ENCODE peak calls at places on chromosomes 16 and 17, in four cellular contexts. One of them, this sample, is unnamed.

GRCh38 chr17:69122065-69122464 is 19.6 kb downstream of the ABCA6 start:
- DNase-seq in K562: no peak
- DNase-seq in HepG2: no peak
- DNase-seq in SK-N-SH: no peak
- DNase-seq in this sample: no peak

GRCh38 chr16:19844945-19845641 is 39.6 kb downstream of the GPRC5B start:
- DNase-seq in HepG2: no peak
- DNase-seq in SK-N-SH: no peak
- DNase-seq in K562: no peak
- DNase-seq in this sample: no peak

GRCh38 chr17:73302189-73302588 is 9.6 kb downstream of the CDC42EP4 start:
- DNase-seq in HepG2: no peak
- DNase-seq in K562: no peak
- DNase-seq in SK-N-SH: no peak
- DNase-seq in this sample: no peak

GRCh38 chr16:23509763-23510153 is 536 bp downstream of the GGA2 start:
- DNase-seq in HepG2: no peak
- DNase-seq in SK-N-SH: no peak
- DNase-seq in K562: no peak
- DNase-seq in this sample: no peak

GRCh38 chr17:62963296-62963695 is 2.7 kb upstream of the TANC2 start:
- DNase-seq in K562: no peak
- DNase-seq in SK-N-SH: peak; percentile 42
- DNase-seq in HepG2: no peak
- DNase-seq in this sample: peak; percentile 75

GRCh38 chr17:266219-266618 is 84.8 kb upstream of the DOC2B start:
- DNase-seq in K562: no peak
- DNase-seq in SK-N-SH: no peak
- DNase-seq in HepG2: no peak
- DNase-seq in this sample: no peak

GRCh38 chr17:17223736-17224135 is 13.2 kb downstream of the FLCN start:
- DNase-seq in HepG2: no peak
- DNase-seq in K562: no peak
- DNase-seq in SK-N-SH: no peak
- DNase-seq in this sample: no peak

GRCh38 chr17:78555741-78556401 is 21.3 kb downstream of the DNAH17 start:
- DNase-seq in HepG2: no peak
- DNase-seq in SK-N-SH: no peak
- DNase-seq in K562: no peak
- DNase-seq in this sample: no peak

GRCh38 chr17:62876664-62877411 is 68.7 kb upstream of the MARCHF10 start:
- DNase-seq in HepG2: no peak
- DNase-seq in SK-N-SH: no peak
- DNase-seq in K562: no peak
- DNase-seq in this sample: no peak

GRCh38 chr17:60371818-60372510 is 20.0 kb downstream of the USP32 start:
- DNase-seq in SK-N-SH: no peak
- DNase-seq in HepG2: no peak
- DNase-seq in K562: no peak
- DNase-seq in this sample: no peak

GRCh38 chr16:1823821-1824220 is 2.8 kb downstream of the HAGH start:
- DNase-seq in K562: peak; percentile 38
- DNase-seq in SK-N-SH: no peak
- DNase-seq in HepG2: peak; percentile 75
- DNase-seq in this sample: no peak

GRCh38 chr17:38456031-38456815 is 28.0 kb downstream of the ARHGAP23 start:
- DNase-seq in SK-N-SH: no peak
- DNase-seq in HepG2: no peak
- DNase-seq in K562: no peak
- DNase-seq in this sample: no peak

GRCh38 chr17:13753151-13753550 is 151.4 kb upstream of the HS3ST3A1 start:
- DNase-seq in HepG2: no peak
- DNase-seq in K562: no peak
- DNase-seq in SK-N-SH: no peak
- DNase-seq in this sample: no peak

GRCh38 chr17:57388326-57388725 is 132.0 kb downstream of the MSI2 start:
- DNase-seq in K562: no peak
- DNase-seq in SK-N-SH: no peak
- DNase-seq in HepG2: no peak
- DNase-seq in this sample: no peak

GRCh38 chr16:1105888-1106620 is 10.0 kb upstream of the C1QTNF8 start:
- DNase-seq in SK-N-SH: peak; percentile 98
- DNase-seq in K562: peak; percentile 83
- DNase-seq in HepG2: peak; percentile 39
- DNase-seq in this sample: no peak

GRCh38 chr17:43477832-43478634 is 5.7 kb upstream of the DHX8 start:
- DNase-seq in K562: no peak
- DNase-seq in SK-N-SH: no peak
- DNase-seq in HepG2: peak; percentile 82
- DNase-seq in this sample: no peak
- TF ChIP-seq ELF1 in K562: no peak
- TF ChIP-seq ELF1 in SK-N-SH: no peak
- TF ChIP-seq ELF1 in HepG2: no peak
- TF ChIP-seq ELF1 in this sample: no peak

GRCh38 chr17:7563115-7563869 is 1.6 kb downstream of the SENP3 start:
- DNase-seq in SK-N-SH: no peak
- DNase-seq in K562: no peak
- DNase-seq in HepG2: no peak
- DNase-seq in this sample: no peak

GRCh38 chr17:7561028-7561575 is 617 bp upstream of the SENP3 start:
- DNase-seq in SK-N-SH: peak; percentile 93
- DNase-seq in HepG2: peak; percentile 77
- DNase-seq in K562: peak; percentile 78
- DNase-seq in this sample: peak; percentile 71

GRCh38 chr17:7560172-7561027 is 1.3 kb upstream of the SENP3 start:
- DNase-seq in HepG2: peak; percentile 64
- DNase-seq in SK-N-SH: peak; percentile 67
- DNase-seq in K562: peak; percentile 51
- DNase-seq in this sample: no peak

GRCh38 chr17:7562208-7562605 is 488 bp downstream of the SENP3 start:
- DNase-seq in HepG2: no peak
- DNase-seq in SK-N-SH: no peak
- DNase-seq in K562: peak; percentile 60
- DNase-seq in this sample: no peak

GRCh38 chr17:7561589-7562207 is at the start of gene SENP3:
- DNase-seq in SK-N-SH: peak; percentile 99
- DNase-seq in K562: peak; percentile 90
- DNase-seq in HepG2: peak; percentile 77
- DNase-seq in this sample: peak; percentile 73
- TF ChIP-seq REST in SK-N-SH: no peak
- TF ChIP-seq REST in K562: no peak
- TF ChIP-seq REST in HepG2: no peak
- TF ChIP-seq REST in this sample: no peak

DNA sequence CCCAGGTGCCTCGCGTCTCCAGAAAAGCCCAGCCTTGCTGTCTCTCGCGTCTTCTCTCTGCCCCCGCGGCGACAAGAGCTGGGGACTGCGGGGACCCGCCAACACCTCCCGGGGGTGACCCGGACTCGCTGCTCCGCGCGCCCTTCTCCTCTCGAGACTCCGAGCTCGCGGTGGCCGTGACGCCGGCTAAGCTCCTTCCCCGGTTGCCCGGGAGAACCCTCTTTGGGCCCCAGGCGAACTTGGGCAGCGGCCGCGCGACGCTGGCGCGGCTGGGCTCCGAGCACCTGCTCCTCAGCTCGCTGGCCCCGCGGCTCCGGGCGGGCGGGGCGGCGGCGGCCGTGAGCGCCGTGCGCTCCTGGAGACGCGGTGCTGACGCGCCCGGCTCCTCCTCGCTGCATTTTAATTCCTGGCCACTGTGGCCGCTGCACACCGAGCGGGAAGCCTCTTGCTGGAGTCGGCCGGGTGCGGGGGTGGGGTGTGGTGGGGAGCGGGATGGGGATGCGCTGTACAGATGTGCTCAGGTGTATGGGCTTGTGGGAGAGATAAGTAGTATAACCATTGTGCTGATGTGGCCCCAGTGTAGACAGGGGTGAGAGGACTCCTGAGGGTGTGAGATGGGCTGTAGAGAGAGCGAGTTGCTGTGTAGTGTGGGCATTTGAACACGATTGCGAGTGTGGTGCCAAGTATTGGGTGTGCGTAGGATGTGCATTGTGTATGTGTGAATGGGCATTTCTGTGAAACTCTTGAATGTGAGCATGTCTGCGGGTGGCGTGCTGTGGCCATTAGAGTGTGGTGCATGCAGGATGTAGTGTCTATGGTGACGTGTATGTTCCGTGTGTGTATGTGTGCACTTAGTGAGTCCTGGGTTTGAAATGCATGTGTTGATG is at the start of gene ASIC2:
- DNase-seq in HepG2: no peak
- DNase-seq in K562: peak; percentile 24
- DNase-seq in SK-N-SH: peak; percentile 55
- DNase-seq in this sample: no peak
- TF ChIP-seq ELF1 in HepG2: no peak
- TF ChIP-seq ELF1 in K562: no peak
- TF ChIP-seq ELF1 in SK-N-SH: no peak
- TF ChIP-seq ELF1 in this sample: no peak

GRCh38 chr16:3115561-3115960 is 3.2 kb downstream of the ZNF205 start:
- DNase-seq in K562: no peak
- DNase-seq in SK-N-SH: peak; percentile 34
- DNase-seq in HepG2: no peak
- DNase-seq in this sample: no peak

GRCh38 chr16:3115011-3115410 is 2.6 kb downstream of the ZNF205 start:
- DNase-seq in K562: no peak
- DNase-seq in HepG2: no peak
- DNase-seq in SK-N-SH: no peak
- DNase-seq in this sample: no peak

GRCh38 chr16:3113765-3114479 is 1.5 kb downstream of the ZNF205 start:
- DNase-seq in SK-N-SH: peak; percentile 62
- DNase-seq in HepG2: no peak
- DNase-seq in K562: peak; percentile 51
- DNase-seq in this sample: no peak

GRCh38 chr16:3112881-3113574 is 642 bp downstream of the ZNF205 start:
- DNase-seq in HepG2: no peak
- DNase-seq in SK-N-SH: peak; percentile 29
- DNase-seq in K562: peak; percentile 31
- DNase-seq in this sample: no peak

DNA sequence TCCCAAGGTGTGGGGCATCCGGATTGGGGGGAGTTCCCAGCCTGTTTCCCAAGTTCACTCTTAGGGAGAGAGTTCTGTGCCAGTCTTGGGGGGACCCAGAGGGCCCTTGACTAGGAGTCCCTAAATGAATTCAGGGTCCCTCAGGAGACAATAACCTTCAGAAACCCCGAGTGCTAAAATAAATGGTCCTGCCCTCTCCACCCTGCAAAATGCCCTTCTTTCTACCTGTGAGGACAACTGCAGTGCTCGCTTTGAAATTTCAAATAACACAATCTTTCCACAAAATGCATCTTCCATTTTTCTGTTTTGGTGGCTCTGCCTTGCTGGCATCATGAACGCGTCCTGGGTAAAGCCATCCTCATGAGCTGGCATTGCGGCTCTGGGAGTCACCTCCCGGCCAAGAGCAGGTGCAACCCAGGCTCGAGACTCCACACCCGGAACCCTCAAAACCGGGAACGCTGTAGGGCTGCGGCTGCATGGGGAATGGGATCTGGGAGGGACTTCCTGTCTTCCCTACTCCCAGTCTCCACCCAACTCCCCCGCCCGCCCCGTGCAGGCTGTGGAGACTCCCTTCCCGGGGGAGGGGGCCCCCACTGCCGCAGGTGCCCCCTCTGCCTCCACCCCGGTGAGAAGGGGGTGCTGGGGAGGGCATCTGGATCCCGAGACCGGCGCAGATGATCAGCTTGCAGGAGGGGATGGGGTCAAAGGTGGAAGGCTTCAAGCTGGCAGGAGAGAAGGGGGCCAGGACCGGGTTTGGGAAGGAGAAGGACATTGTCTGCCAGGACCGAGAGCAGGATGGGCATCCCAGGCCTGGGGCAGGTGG is at the start of gene ZNF205:
- DNase-seq in SK-N-SH: peak; percentile 92
- DNase-seq in HepG2: peak; percentile 70
- DNase-seq in K562: peak; percentile 90
- DNase-seq in this sample: no peak
- TF ChIP-seq REST in SK-N-SH: peak; percentile 52
- TF ChIP-seq REST in HepG2: no peak
- TF ChIP-seq REST in K562: no peak
- TF ChIP-seq REST in this sample: no peak

DNA sequence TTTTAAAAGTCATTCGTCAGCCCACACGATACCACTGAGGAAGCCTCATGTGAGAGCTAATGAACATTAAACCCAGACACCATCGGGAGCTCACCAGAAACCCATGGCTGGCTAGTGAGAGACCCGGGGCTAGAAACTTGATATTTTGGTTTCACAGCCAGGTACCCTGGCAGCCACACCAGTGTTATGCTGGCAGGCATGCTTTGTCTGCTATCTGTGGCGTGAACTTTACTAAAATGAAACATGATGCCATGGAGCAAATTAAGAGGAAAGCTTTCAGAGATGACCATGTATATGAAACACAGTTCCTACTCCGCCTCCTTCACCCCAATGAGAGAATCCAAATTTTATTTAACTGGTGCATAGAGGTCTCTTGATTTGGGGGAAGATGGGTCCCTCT is 291.2 kb downstream of the IRX3 start:
- DNase-seq in K562: no peak
- DNase-seq in SK-N-SH: no peak
- DNase-seq in HepG2: no peak
- DNase-seq in this sample: no peak
- TF ChIP-seq ELF1 in K562: no peak
- TF ChIP-seq ELF1 in SK-N-SH: no peak
- TF ChIP-seq ELF1 in HepG2: no peak
- TF ChIP-seq ELF1 in this sample: no peak

GRCh38 chr17:32541640-32542039 is 54.8 kb downstream of the CDK5R1 start:
- DNase-seq in SK-N-SH: no peak
- DNase-seq in HepG2: no peak
- DNase-seq in K562: no peak
- DNase-seq in this sample: no peak

GRCh38 chr17:32549559-32549958 is 62.8 kb downstream of the CDK5R1 start:
- DNase-seq in SK-N-SH: no peak
- DNase-seq in K562: no peak
- DNase-seq in HepG2: no peak
- DNase-seq in this sample: no peak

GRCh38 chr17:32551186-32551955 is 64.6 kb downstream of the CDK5R1 start:
- DNase-seq in SK-N-SH: no peak
- DNase-seq in K562: no peak
- DNase-seq in HepG2: no peak
- DNase-seq in this sample: no peak

GRCh38 chr17:32546031-32546444 is 59.2 kb downstream of the CDK5R1 start:
- DNase-seq in K562: no peak
- DNase-seq in SK-N-SH: peak; percentile 64
- DNase-seq in HepG2: no peak
- DNase-seq in this sample: no peak
- TF ChIP-seq REST in K562: no peak
- TF ChIP-seq REST in SK-N-SH: no peak
- TF ChIP-seq REST in HepG2: no peak
- TF ChIP-seq REST in this sample: no peak

GRCh38 chr17:50210249-50211225 is 9.1 kb upstream of the COL1A1 start:
- DNase-seq in HepG2: peak; percentile 77
- DNase-seq in K562: peak; percentile 76
- DNase-seq in SK-N-SH: peak; percentile 75
- DNase-seq in this sample: no peak
- TF ChIP-seq ELF1 in HepG2: no peak
- TF ChIP-seq ELF1 in K562: no peak
- TF ChIP-seq ELF1 in SK-N-SH: peak; percentile 66
- TF ChIP-seq ELF1 in this sample: no peak

This sample was measured in HCT116.